ENCODE peak calls at places on chromosomes 5 and 9, in four cellular contexts. One of them, this sample, is unnamed.

GRCh38 chr5:11878846-11879245 is 25.4 kb downstream of the CTNND2 start:
- DNase-seq in IMR-90: no peak
- DNase-seq in A549: no peak
- DNase-seq in GM12878: no peak
- DNase-seq in this sample: no peak

GRCh38 chr9:78572266-78572665 is 275.3 kb downstream of the PSAT1 start:
- DNase-seq in IMR-90: no peak
- DNase-seq in A549: no peak
- DNase-seq in GM12878: no peak
- DNase-seq in this sample: no peak

GRCh38 chr9:5315187-5315923 is 10.8 kb upstream of the RLN2 start:
- DNase-seq in IMR-90: no peak
- DNase-seq in A549: no peak
- DNase-seq in GM12878: no peak
- DNase-seq in this sample: no peak

GRCh38 chr9:131473891-131474290 is 28.8 kb upstream of the POMT1 start:
- DNase-seq in IMR-90: no peak
- DNase-seq in A549: no peak
- DNase-seq in GM12878: no peak
- DNase-seq in this sample: no peak

GRCh38 chr5:106784846-106785245 is 885.9 kb downstream of the EFNA5 start:
- DNase-seq in IMR-90: no peak
- DNase-seq in A549: no peak
- DNase-seq in GM12878: no peak
- DNase-seq in this sample: no peak

GRCh38 chr9:15278839-15279238 is 28.2 kb downstream of the TTC39B start:
- DNase-seq in IMR-90: no peak
- DNase-seq in A549: no peak
- DNase-seq in GM12878: no peak
- DNase-seq in this sample: no peak

GRCh38 chr9:93451762-93452709 is 551 bp downstream of the FAM120A start:
- DNase-seq in IMR-90: peak
- DNase-seq in A549: no peak
- DNase-seq in GM12878: no peak
- DNase-seq in this sample: peak

GRCh38 chr5:106312360-106312759 is 1358.4 kb downstream of the EFNA5 start:
- DNase-seq in IMR-90: peak
- DNase-seq in A549: peak
- DNase-seq in GM12878: no peak
- DNase-seq in this sample: no peak

GRCh38 chr5:33579163-33579562 is 138.4 kb downstream of the TARS1 start:
- DNase-seq in IMR-90: no peak
- DNase-seq in A549: no peak
- DNase-seq in GM12878: no peak
- DNase-seq in this sample: no peak

GRCh38 chr5:69517763-69518212 is 25.2 kb downstream of the OCLN start:
- DNase-seq in IMR-90: peak
- DNase-seq in A549: no peak
- DNase-seq in GM12878: no peak
- DNase-seq in this sample: no peak

GRCh38 chr9:101601904-101602765 is 7.4 kb upstream of the PPP3R2 start:
- DNase-seq in IMR-90: peak
- DNase-seq in A549: peak
- DNase-seq in GM12878: no peak
- DNase-seq in this sample: peak

GRCh38 chr5:2634399-2635176 is 116.9 kb downstream of the IRX2 start:
- DNase-seq in IMR-90: no peak
- DNase-seq in A549: no peak
- DNase-seq in GM12878: no peak
- DNase-seq in this sample: no peak
- TF ChIP-seq RCOR1 in IMR-90: no peak
- TF ChIP-seq RCOR1 in A549: no peak
- TF ChIP-seq RCOR1 in GM12878: no peak
- TF ChIP-seq RCOR1 in this sample: no peak

GRCh38 chr9:10366171-10366779 is 246.5 kb downstream of the PTPRD start:
- DNase-seq in IMR-90: peak
- DNase-seq in A549: peak
- DNase-seq in GM12878: peak
- DNase-seq in this sample: peak
- TF ChIP-seq RCOR1 in IMR-90: no peak
- TF ChIP-seq RCOR1 in A549: no peak
- TF ChIP-seq RCOR1 in GM12878: no peak
- TF ChIP-seq RCOR1 in this sample: no peak

GRCh38 chr5:44807269-44807668 is 1.5 kb upstream of the MRPS30 start:
- DNase-seq in IMR-90: no peak
- DNase-seq in A549: no peak
- DNase-seq in GM12878: no peak
- DNase-seq in this sample: no peak
- TF ChIP-seq RCOR1 in IMR-90: no peak
- TF ChIP-seq RCOR1 in A549: no peak
- TF ChIP-seq RCOR1 in GM12878: no peak
- TF ChIP-seq RCOR1 in this sample: no peak

GRCh38 chr9:84296146-84296843 is 44.3 kb downstream of the SLC28A3 start:
- DNase-seq in IMR-90: peak
- DNase-seq in A549: peak
- DNase-seq in GM12878: peak
- DNase-seq in this sample: no peak
- TF ChIP-seq RCOR1 in IMR-90: no peak
- TF ChIP-seq RCOR1 in A549: no peak
- TF ChIP-seq RCOR1 in GM12878: no peak
- TF ChIP-seq RCOR1 in this sample: no peak

GRCh38 chr9:21708225-21708624 is 94.2 kb upstream of the MTAP start:
- DNase-seq in IMR-90: no peak
- DNase-seq in A549: no peak
- DNase-seq in GM12878: no peak
- DNase-seq in this sample: no peak

GRCh38 chr9:21710792-21711191 is 91.6 kb upstream of the MTAP start:
- DNase-seq in IMR-90: peak
- DNase-seq in A549: no peak
- DNase-seq in GM12878: no peak
- DNase-seq in this sample: no peak

GRCh38 chr9:21711504-21711903 is 90.9 kb upstream of the MTAP start:
- DNase-seq in IMR-90: peak
- DNase-seq in A549: no peak
- DNase-seq in GM12878: no peak
- DNase-seq in this sample: no peak

GRCh38 chr9:21708846-21709245 is 93.6 kb upstream of the MTAP start:
- DNase-seq in IMR-90: no peak
- DNase-seq in A549: no peak
- DNase-seq in GM12878: no peak
- DNase-seq in this sample: no peak

GRCh38 chr9:21709464-21710058 is 92.9 kb upstream of the MTAP start:
- DNase-seq in IMR-90: peak
- DNase-seq in A549: peak
- DNase-seq in GM12878: no peak
- DNase-seq in this sample: peak
- TF ChIP-seq RCOR1 in IMR-90: no peak
- TF ChIP-seq RCOR1 in A549: no peak
- TF ChIP-seq RCOR1 in GM12878: no peak
- TF ChIP-seq RCOR1 in this sample: no peak

DNA sequence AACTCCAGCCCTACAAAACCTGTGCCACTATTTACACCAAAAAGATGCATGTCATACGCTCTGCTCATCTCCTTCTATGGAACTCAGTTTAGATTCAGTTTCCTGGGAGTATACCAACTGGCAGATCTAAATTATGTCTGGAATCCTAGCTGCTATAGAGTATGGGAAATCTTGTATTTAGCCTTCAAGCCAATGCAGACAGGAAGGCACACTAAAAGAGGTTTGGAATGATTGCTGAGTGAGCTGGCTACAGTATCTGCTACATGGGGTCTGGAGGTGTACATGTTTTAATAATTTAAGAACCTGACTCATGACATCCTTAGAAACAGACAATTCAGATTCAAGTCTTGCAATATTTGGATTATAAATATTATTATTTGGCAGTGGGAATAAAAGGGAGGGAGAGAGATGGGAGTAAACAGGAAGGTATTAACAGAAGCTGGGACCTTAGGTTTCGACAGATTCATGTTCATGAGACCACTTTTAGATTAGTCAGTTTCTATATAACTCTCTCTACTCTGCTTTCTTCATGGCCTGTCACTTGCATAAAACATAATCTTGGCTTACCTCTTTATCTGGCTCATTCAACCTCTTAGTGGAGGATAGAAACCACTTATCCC is 178.8 kb upstream of the HAPLN1 start:
- DNase-seq in IMR-90: peak
- DNase-seq in A549: no peak
- DNase-seq in GM12878: no peak
- DNase-seq in this sample: no peak
- TF ChIP-seq RCOR1 in IMR-90: no peak
- TF ChIP-seq RCOR1 in A549: no peak
- TF ChIP-seq RCOR1 in GM12878: no peak
- TF ChIP-seq RCOR1 in this sample: no peak

GRCh38 chr5:155943516-155944407 is 383.2 kb upstream of the SGCD start:
- DNase-seq in IMR-90: peak
- DNase-seq in A549: peak
- DNase-seq in GM12878: no peak
- DNase-seq in this sample: peak
- TF ChIP-seq RCOR1 in IMR-90: no peak
- TF ChIP-seq RCOR1 in A549: no peak
- TF ChIP-seq RCOR1 in GM12878: no peak
- TF ChIP-seq RCOR1 in this sample: no peak

GRCh38 chr5:38367966-38368365 is 109.6 kb downstream of the EGFLAM start:
- DNase-seq in IMR-90: no peak
- DNase-seq in A549: no peak
- DNase-seq in GM12878: no peak
- DNase-seq in this sample: no peak
- TF ChIP-seq RCOR1 in IMR-90: no peak
- TF ChIP-seq RCOR1 in A549: no peak
- TF ChIP-seq RCOR1 in GM12878: no peak
- TF ChIP-seq RCOR1 in this sample: no peak

GRCh38 chr5:86546582-86546981 is 71.2 kb upstream of the COX7C start:
- DNase-seq in IMR-90: no peak
- DNase-seq in A549: no peak
- DNase-seq in GM12878: no peak
- DNase-seq in this sample: no peak

GRCh38 chr5:86546050-86546449 is 71.7 kb upstream of the COX7C start:
- DNase-seq in IMR-90: no peak
- DNase-seq in A549: no peak
- DNase-seq in GM12878: no peak
- DNase-seq in this sample: no peak

DNA sequence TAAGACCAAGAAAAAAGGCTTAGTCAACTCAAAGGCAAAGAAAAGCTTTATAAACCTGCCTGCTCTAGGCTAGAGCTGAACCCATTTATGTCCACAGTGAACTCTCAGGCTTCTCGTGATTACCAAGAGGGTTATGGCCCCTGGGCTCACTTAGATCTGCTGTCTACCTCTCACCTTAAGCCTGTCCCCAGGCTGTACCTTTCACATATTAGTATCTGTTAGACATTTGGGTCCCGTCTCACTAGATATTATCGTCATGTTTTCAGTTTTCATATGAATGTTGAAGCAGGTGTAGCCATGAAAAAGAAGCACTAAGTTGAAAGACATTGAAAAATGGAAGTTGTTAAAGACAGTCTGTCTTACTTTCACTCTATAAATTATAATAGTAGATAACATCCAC is 75.2 kb upstream of the COX7C start:
- DNase-seq in IMR-90: no peak
- DNase-seq in A549: no peak
- DNase-seq in GM12878: no peak
- DNase-seq in this sample: no peak
- TF ChIP-seq RCOR1 in IMR-90: no peak
- TF ChIP-seq RCOR1 in A549: no peak
- TF ChIP-seq RCOR1 in GM12878: no peak
- TF ChIP-seq RCOR1 in this sample: no peak

DNA sequence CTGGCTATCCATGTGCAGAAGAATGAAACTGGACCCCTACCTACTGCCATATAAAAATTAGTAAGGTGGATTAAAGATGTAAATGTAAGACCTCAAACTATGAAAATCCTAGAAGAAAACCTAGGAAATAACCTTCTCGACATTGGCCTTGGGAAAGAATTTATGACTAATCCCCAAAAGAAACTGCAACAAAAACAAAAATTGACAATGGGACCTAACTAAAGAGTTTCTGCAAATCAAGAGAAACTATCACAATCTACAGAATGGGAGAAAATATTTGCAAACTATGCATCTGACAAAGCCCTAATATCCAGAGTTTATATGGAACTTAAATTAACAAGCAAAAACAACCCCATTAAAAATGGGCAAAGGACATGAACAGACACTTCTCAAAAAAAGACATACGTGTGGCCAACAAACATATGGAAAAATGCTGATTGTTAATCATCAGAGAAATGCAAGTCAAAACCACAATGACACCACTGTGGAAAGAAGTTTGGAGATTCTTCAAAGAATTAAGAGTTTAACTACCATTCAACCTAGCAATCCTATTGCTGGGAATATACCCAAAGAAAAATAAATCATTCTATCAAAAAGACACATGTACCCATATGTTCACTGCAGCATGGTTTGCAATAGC is 98.5 kb downstream of the NR3C1 start:
- DNase-seq in IMR-90: no peak
- DNase-seq in A549: no peak
- DNase-seq in GM12878: no peak
- DNase-seq in this sample: no peak
- TF ChIP-seq RCOR1 in IMR-90: no peak
- TF ChIP-seq RCOR1 in A549: no peak
- TF ChIP-seq RCOR1 in GM12878: no peak
- TF ChIP-seq RCOR1 in this sample: no peak

This sample was measured in SK-N-SH.